ENCODE peak calls at places on chromosomes 11 and 22, in six cellular contexts. B is astrocyte of the hippocampus, L is right lobe of liver, S is iris pigment epithelial cell, C is HT1080, J is A172. U is an unnamed sample.

GRCh38 chr11:18772211-18772610 is 19.4 kb downstream of the PTPN5 start:
- DNase-seq in B (no peak), L (no peak), S (no peak), C (no peak), J (no peak), U (no peak)

GRCh38 chr11:85095239-85095638 is 531.9 kb downstream of the DLG2 start:
- DNase-seq in B (no peak), L (no peak), S (no peak), C (no peak), J (no peak), U (no peak)

GRCh38 chr11:134581966-134582787 is 170.1 kb upstream of the B3GAT1 start:
- DNase-seq in B (no peak), L (no peak), S (no peak), C (no peak), J (no peak), U (no peak)

GRCh38 chr11:78941226-78941851 is 366.7 kb upstream of the NARS2 start:
- DNase-seq in B (no peak), L (no peak), S (no peak), C (no peak), J (no peak), U (no peak)

GRCh38 chr11:102914238-102915043 is 39.7 kb upstream of the MMP12 start:
- DNase-seq in B (peak), L (peak), S (peak), C (peak), J (peak), U (peak)

GRCh38 chr11:643849-644738 is 7.0 kb downstream of the DRD4 start:
- DNase-seq in B (no peak), L (no peak), S (no peak), C (no peak), J (no peak), U (no peak)

GRCh38 chr22:39396797-39397195 is 2.8 kb upstream of the TAB1 start:
- DNase-seq in B (no peak), L (no peak), S (no peak), C (no peak), J (no peak), U (no peak)

GRCh38 chr22:46813816-46814597 is 51.6 kb downstream of the TBC1D22A start:
- DNase-seq in B (peak), L (no peak), S (peak), C (no peak), J (peak), U (no peak)

GRCh38 chr22:44131989-44132685 is 48.6 kb upstream of the PARVG start:
- DNase-seq in B (no peak), L (no peak), S (no peak), C (no peak), J (no peak), U (no peak)

GRCh38 chr22:39349967-39350802 is at the start of gene SYNGR1:
- DNase-seq in B (peak), L (peak), S (no peak), C (no peak), J (no peak), U (no peak)

GRCh38 chr11:46612326-46612725 is 4.7 kb downstream of the HARBI1 start:
- DNase-seq in B (no peak), L (no peak), S (no peak), C (no peak), J (no peak), U (no peak)

GRCh38 chr11:12411806-12412727 is 34.7 kb downstream of the PARVA start:
- DNase-seq in B (peak), L (no peak), S (peak), C (peak), J (peak), U (peak)

GRCh38 chr11:118641463-118642019 is 34.1 kb downstream of the PHLDB1 start:
- DNase-seq in B (no peak), L (no peak), S (no peak), C (no peak), J (no peak), U (no peak)

GRCh38 chr22:47069270-47069669 is 306.8 kb downstream of the TBC1D22A start:
- DNase-seq in B (no peak), L (peak), S (no peak), C (no peak), J (no peak), U (no peak)

GRCh38 chr11:109939176-109939810 is 153.9 kb upstream of the ZC3H12C start:
- DNase-seq in B (peak), L (peak), S (peak), C (peak), J (peak), U (peak)

GRCh38 chr11:116072776-116073175 is 568.6 kb upstream of the CADM1 start:
- DNase-seq in B (peak), L (no peak), S (no peak), C (no peak), J (no peak), U (peak)

GRCh38 chr11:125262194-125262824 is 97.8 kb downstream of the PKNOX2 start:
- DNase-seq in B (no peak), L (no peak), S (no peak), C (no peak), J (no peak), U (no peak)

GRCh38 chr22:45632791-45633515 is 38.7 kb upstream of the ATXN10 start:
- DNase-seq in B (peak), L (no peak), S (no peak), C (no peak), J (no peak), U (peak)

GRCh38 chr22:40665312-40665711 is 14.0 kb upstream of the MCHR1 start:
- DNase-seq in B (peak), L (no peak), S (peak), C (no peak), J (no peak), U (no peak)

GRCh38 chr11:106398396-106399074 is 321.1 kb downstream of the AASDHPPT start:
- DNase-seq in B (peak), L (no peak), S (peak), C (peak), J (peak), U (peak)

GRCh38 chr22:16956290-16956689 is 51.7 kb downstream of the GAB4 start:
- DNase-seq in B (no peak), L (no peak), S (no peak), C (no peak), J (no peak), U (no peak)

GRCh38 chr11:78929906-78930220 is 355.2 kb upstream of the NARS2 start:
- DNase-seq in B (no peak), L (no peak), S (no peak), C (no peak), J (no peak), U (no peak)

GRCh38 chr11:90757851-90758494 is 535.1 kb upstream of the CHORDC1 start:
- DNase-seq in B (no peak), L (no peak), S (no peak), C (no peak), J (no peak), U (no peak)

GRCh38 chr22:29916007-29916544 is 33.1 kb downstream of the MTMR3 start:
- DNase-seq in B (no peak), L (no peak), S (no peak), C (no peak), J (no peak), U (no peak)

GRCh38 chr22:25366408-25366807 is 147.0 kb downstream of the CRYBB2 start:
- DNase-seq in B (no peak), L (no peak), S (no peak), C (no peak), J (no peak), U (no peak)

GRCh38 chr22:28075260-28075981 is 156.4 kb upstream of the PITPNB start:
- DNase-seq in B (peak), L (no peak), S (peak), C (peak), J (peak), U (peak)

GRCh38 chr11:6319879-6320410 is 356 bp downstream of the CAVIN3 start:
- DNase-seq in B (peak), L (peak), S (peak), C (no peak), J (no peak), U (peak)

GRCh38 chr22:35449829-35450689 is 50.1 kb downstream of the MCM5 start:
- DNase-seq in B (no peak), L (no peak), S (no peak), C (no peak), J (no peak), U (no peak)

GRCh38 chr11:10600570-10601248 is 32.2 kb upstream of the LYVE1 start:
- DNase-seq in B (no peak), L (no peak), S (no peak), C (no peak), J (no peak), U (no peak)

U was measured in Daoy.